ENCODE peak calls at places on chromosomes 6 and 20, in six cellular contexts. G, M, Y, A, J and S are unnamed samples.

GRCh38 chr6:152338335-152339125 is 298.6 kb downstream of the SYNE1 start:
- DNase-seq in G (peak), M (peak), Y (peak), A (peak), J (peak), S (no peak)

GRCh38 chr20:44522841-44523240 is 971 bp upstream of the SERINC3 start:
- DNase-seq in G (no peak), M (no peak), Y (no peak), A (no peak), J (no peak), S (no peak)

GRCh38 chr6:112906737-112907136 is 559.6 kb downstream of the RFPL4B start:
- DNase-seq in G (no peak), M (no peak), Y (no peak), A (no peak), J (no peak), S (no peak)

GRCh38 chr6:39251406-39251805 is 22.1 kb upstream of the KCNK5 start:
- DNase-seq in G (no peak), M (no peak), Y (no peak), A (no peak), J (no peak), S (no peak)

GRCh38 chr6:109454483-109455160 is 950 bp downstream of the MICAL1 start:
- DNase-seq in G (no peak), M (peak), Y (no peak), A (no peak), J (no peak), S (no peak)

GRCh38 chr6:149139782-149140136 is 177.8 kb upstream of the TAB2 start:
- DNase-seq in G (no peak), M (no peak), Y (no peak), A (no peak), J (no peak), S (no peak)

GRCh38 chr6:26312096-26312463 is 52.9 kb upstream of the BTN3A2 start:
- DNase-seq in G (no peak), M (no peak), Y (no peak), A (no peak), J (no peak), S (no peak)

GRCh38 chr20:34114809-34115208 is 2.8 kb upstream of the EIF2S2 start:
- DNase-seq in G (no peak), M (no peak), Y (no peak), A (no peak), J (no peak), S (no peak)

GRCh38 chr6:168929871-168930450 is 323.7 kb downstream of the THBS2 start:
- DNase-seq in G (no peak), M (no peak), Y (no peak), A (no peak), J (no peak), S (no peak)

GRCh38 chr6:156585859-156586258 is 191.3 kb upstream of the ARID1B start:
- DNase-seq in G (no peak), M (no peak), Y (no peak), A (no peak), J (no peak), S (no peak)

GRCh38 chr20:21272279-21272678 is 30.9 kb upstream of the XRN2 start:
- DNase-seq in G (no peak), M (no peak), Y (no peak), A (no peak), J (no peak), S (no peak)

GRCh38 chr6:114101255-114101654 is 130.3 kb upstream of the HDAC2 start:
- DNase-seq in G (no peak), M (no peak), Y (no peak), A (no peak), J (no peak), S (no peak)

GRCh38 chr6:13455604-13456003 is 31.8 kb downstream of the GFOD1 start:
- DNase-seq in G (no peak), M (no peak), Y (no peak), A (no peak), J (no peak), S (no peak)

GRCh38 chr6:163793584-163793983 is 379.1 kb downstream of the QKI start:
- DNase-seq in G (no peak), M (no peak), Y (peak), A (no peak), J (no peak), S (no peak)

GRCh38 chr20:33276303-33277113 is 6.5 kb upstream of the BPIFB1 start:
- DNase-seq in G (no peak), M (no peak), Y (no peak), A (no peak), J (no peak), S (no peak)

GRCh38 chr20:36585410-36586125 is 12.2 kb downstream of the TGIF2 start:
- DNase-seq in G (no peak), M (no peak), Y (peak), A (no peak), J (no peak), S (no peak)

GRCh38 chr6:31328355-31328960 is 28.5 kb downstream of the HLA-B start:
- DNase-seq in G (no peak), M (no peak), Y (no peak), A (no peak), J (no peak), S (no peak)
- H3K27ac ChIP-seq in G (no peak), M (no peak), Y (no peak), A (no peak), J (no peak), S (no peak)

DNA sequence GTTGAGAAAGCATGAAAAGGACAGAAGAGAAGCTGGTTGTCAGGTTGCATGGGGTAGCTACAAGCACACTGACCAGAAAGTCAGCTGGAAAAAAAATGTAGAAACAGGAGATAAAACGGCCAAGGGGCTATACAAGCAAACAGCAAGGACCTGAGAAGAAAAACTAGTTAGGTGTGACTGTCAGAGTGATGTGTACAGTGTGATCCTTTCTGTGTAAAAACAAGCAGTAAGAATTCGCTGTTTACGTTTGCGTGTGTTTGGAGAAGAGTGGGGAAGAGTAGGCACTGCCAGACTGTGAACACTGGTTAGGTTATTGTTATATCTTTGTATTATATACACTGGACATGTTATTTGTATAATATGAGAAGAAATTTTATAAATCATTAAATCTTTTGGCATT is 28.1 kb downstream of the PTPN1 start:
- DNase-seq in G (no peak), M (no peak), Y (no peak), A (no peak), J (no peak), S (no peak)
- H3K27ac ChIP-seq in G (no peak), M (no peak), Y (no peak), A (peak), J (no peak), S (no peak)

DNA sequence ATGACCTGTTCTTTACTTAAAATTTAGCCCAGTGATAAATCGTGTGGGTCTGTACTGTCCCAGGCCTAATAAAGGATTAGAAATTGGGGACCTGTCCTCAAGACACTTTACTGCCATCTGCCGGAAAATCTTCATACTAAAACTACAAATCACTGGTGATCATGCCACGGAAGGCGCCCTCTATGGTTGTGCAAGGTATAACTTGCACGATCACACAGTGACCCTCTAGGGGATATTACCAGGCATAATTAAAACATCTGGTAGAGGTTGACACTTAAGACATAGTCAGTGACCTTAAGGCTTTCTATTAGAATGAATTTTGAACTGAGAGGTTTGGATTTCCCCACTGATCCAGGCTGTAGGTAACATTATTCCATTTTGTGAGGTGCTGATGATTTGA is 172.6 kb downstream of the BMP2 start:
- DNase-seq in G (no peak), M (no peak), Y (no peak), A (no peak), J (no peak), S (no peak)
- H3K27ac ChIP-seq in G (no peak), M (no peak), Y (no peak), A (no peak), J (no peak), S (no peak)

DNA sequence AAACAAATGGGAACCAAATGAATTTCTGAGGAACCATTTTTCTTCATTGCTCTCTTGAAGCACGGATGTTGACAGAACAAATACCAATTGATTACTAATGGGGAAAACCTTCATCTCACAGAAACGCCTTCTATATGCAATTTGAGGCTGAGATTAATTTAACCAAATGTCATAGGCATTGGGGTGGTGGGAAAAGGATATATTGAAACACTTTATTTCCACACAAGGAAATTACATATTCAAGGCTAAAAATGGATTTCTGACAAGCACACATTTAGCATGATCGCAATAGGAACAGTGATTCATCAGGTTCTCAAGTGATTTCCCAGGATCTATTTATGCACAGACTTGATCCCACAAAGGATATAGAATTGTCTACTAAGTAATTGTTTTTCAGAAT is 88.9 kb downstream of the COL12A1 start:
- DNase-seq in G (no peak), M (no peak), Y (no peak), A (no peak), J (no peak), S (no peak)
- H3K27ac ChIP-seq in G (no peak), M (no peak), Y (no peak), A (no peak), J (no peak), S (no peak)

GRCh38 chr6:25121186-25121585 is 158.0 kb upstream of the CARMIL1 start:
- DNase-seq in G (no peak), M (no peak), Y (no peak), A (no peak), J (no peak), S (no peak)
- H3K27ac ChIP-seq in G (peak), M (no peak), Y (no peak), A (peak), J (no peak), S (no peak)